ENCODE peak calls at places on chromosomes 3 and 15, in eight cellular contexts. Q, V, Z, S, I, H, F and P are unnamed samples.

GRCh38 chr3:16174389-16174788 is at the start of gene GALNT15:
- DNase-seq in Q (peak), V (peak), Z (peak), S (peak), I (no peak), H (no peak), F (peak), P (no peak)

GRCh38 chr3:187567741-187568140 is 102.5 kb downstream of the SST start:
- DNase-seq in Q (no peak), V (no peak), Z (no peak), S (no peak), I (no peak), H (peak), F (no peak), P (no peak)

GRCh38 chr3:96863129-96863740 is 48.8 kb downstream of the EPHA6 start:
- DNase-seq in Q (no peak), V (peak), Z (peak), S (no peak), I (peak), H (peak), F (peak), P (no peak)

GRCh38 chr15:100078511-100079220 is 263.1 kb downstream of the ADAMTS17 start:
- DNase-seq in Q (no peak), V (no peak), Z (no peak), S (no peak), I (no peak), H (no peak), F (no peak), P (no peak)

GRCh38 chr3:9951962-9952805 is at the start of gene PRRT3:
- DNase-seq in Q (no peak), V (no peak), Z (peak), S (no peak), I (no peak), H (peak), F (no peak), P (peak)

GRCh38 chr3:23811117-23811487 is 5.3 kb downstream of the UBE2E1 start:
- DNase-seq in Q (no peak), V (no peak), Z (peak), S (no peak), I (no peak), H (peak), F (no peak), P (no peak)

GRCh38 chr3:39296197-39297077 is 16.6 kb upstream of the CX3CR1 start:
- DNase-seq in Q (no peak), V (no peak), Z (no peak), S (no peak), I (no peak), H (no peak), F (no peak), P (no peak)

GRCh38 chr15:50854594-50855490 is 53.6 kb upstream of the AP4E1 start:
- DNase-seq in Q (no peak), V (no peak), Z (no peak), S (no peak), I (no peak), H (no peak), F (no peak), P (peak)

GRCh38 chr3:122992628-122993570 is 34.7 kb downstream of the SEMA5B start:
- DNase-seq in Q (no peak), V (no peak), Z (no peak), S (no peak), I (no peak), H (no peak), F (peak), P (no peak)
- H3K4me3 ChIP-seq in Q (no peak), V (no peak), Z (no peak), S (no peak), I (no peak), H (no peak), F (no peak), P (no peak)

GRCh38 chr15:101692799-101693198 is 31.5 kb downstream of the TARS3 start:
- DNase-seq in Q (no peak), V (no peak), Z (no peak), S (no peak), I (no peak), H (no peak), F (no peak), P (no peak)

GRCh38 chr15:101689901-101690300 is 34.4 kb downstream of the TARS3 start:
- DNase-seq in Q (no peak), V (no peak), Z (no peak), S (no peak), I (no peak), H (no peak), F (no peak), P (no peak)

GRCh38 chr15:101697488-101697887 is 26.8 kb downstream of the TARS3 start:
- DNase-seq in Q (no peak), V (no peak), Z (no peak), S (no peak), I (no peak), H (no peak), F (no peak), P (no peak)

GRCh38 chr15:101698314-101698713 is 26.0 kb downstream of the TARS3 start:
- DNase-seq in Q (no peak), V (no peak), Z (no peak), S (no peak), I (no peak), H (no peak), F (no peak), P (no peak)

DNA sequence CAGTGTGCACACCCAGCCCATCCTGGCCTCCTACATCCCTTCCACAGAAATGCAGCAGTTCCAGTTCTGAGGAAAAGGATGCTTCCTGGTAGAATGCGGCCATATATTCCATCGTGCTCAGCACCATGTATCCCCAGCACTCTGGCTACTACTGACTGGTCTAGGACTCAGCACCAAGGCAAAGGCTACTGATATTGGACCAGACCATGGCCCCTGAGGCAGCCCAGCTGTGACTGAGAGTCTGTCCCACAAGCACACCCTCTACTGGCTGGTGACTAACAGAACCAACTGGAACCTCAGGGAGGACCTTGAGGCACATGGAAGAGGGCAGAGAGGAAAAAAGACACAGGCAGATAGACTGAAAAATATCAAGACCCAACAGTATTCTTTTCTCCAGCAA is 30.0 kb downstream of the TARS3 start:
- DNase-seq in Q (no peak), V (no peak), Z (no peak), S (no peak), I (no peak), H (peak), F (no peak), P (no peak)
- TF ChIP-seq CTCF in Q (no peak), V (no peak), Z (no peak), S (no peak), I (no peak), H (peak), F (no peak), P (no peak)

GRCh38 chr3:134095005-134095404 is 65.3 kb upstream of the SLCO2A1 start:
- DNase-seq in Q (no peak), V (no peak), Z (no peak), S (no peak), I (no peak), H (no peak), F (no peak), P (no peak)
- TF ChIP-seq POLR2AphosphoS5 in Q (no peak), V (no peak), Z (no peak), S (no peak), I (no peak), H (no peak), F (no peak), P (no peak)

GRCh38 chr3:118946449-118946848 is 88.2 kb downstream of the IGSF11 start:
- DNase-seq in Q (no peak), V (no peak), Z (no peak), S (no peak), I (no peak), H (no peak), F (no peak), P (no peak)

GRCh38 chr3:118945834-118946233 is 88.8 kb downstream of the IGSF11 start:
- DNase-seq in Q (no peak), V (no peak), Z (no peak), S (no peak), I (no peak), H (no peak), F (no peak), P (no peak)

GRCh38 chr3:118949113-118949760 is 85.4 kb downstream of the IGSF11 start:
- DNase-seq in Q (no peak), V (no peak), Z (no peak), S (no peak), I (no peak), H (no peak), F (no peak), P (no peak)

GRCh38 chr3:118951089-118951488 is 83.6 kb downstream of the IGSF11 start:
- DNase-seq in Q (no peak), V (no peak), Z (no peak), S (no peak), I (no peak), H (no peak), F (no peak), P (no peak)

GRCh38 chr3:118948146-118948545 is 86.5 kb downstream of the IGSF11 start:
- DNase-seq in Q (no peak), V (no peak), Z (no peak), S (no peak), I (no peak), H (no peak), F (no peak), P (no peak)
- H3K4me3 ChIP-seq in Q (no peak), V (no peak), Z (no peak), S (no peak), I (no peak), H (no peak), F (no peak), P (no peak)

DNA sequence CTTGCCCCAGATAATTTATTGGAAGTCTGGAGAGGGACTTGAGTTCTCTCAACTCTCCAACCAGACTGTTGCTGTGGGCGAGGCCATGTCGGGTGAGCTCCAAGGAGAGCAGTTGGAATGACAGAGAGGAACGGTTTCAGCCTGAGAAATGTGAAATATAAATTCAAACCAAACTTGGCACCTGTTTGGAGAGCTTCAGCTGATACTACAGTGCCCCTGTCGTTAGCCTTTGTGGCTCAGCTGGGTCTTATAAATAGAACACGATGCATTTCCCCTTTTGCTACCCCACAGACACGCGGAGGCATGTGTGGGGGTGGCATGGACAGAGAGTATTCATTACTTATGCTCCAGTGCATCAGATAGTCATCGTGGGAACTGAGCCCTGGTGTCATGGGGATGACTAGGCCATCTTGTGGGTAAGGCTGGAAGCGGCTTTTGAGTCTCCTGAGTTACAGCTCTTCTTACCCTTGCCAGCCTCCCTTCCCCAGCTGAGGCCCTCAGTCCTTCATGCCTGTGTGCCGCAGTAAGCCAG is 15.6 kb downstream of the SMAD3 start:
- DNase-seq in Q (no peak), V (peak), Z (no peak), S (no peak), I (no peak), H (no peak), F (peak), P (peak)
- TF ChIP-seq CTCF in Q (no peak), V (no peak), Z (no peak), S (peak), I (peak), H (peak), F (no peak), P (peak)

GRCh38 chr3:56682458-56683121 is 475 bp downstream of the TASOR start:
- DNase-seq in Q (peak), V (peak), Z (peak), S (peak), I (no peak), H (peak), F (peak), P (peak)
- TF ChIP-seq POLR2AphosphoS5 in Q (peak), V (peak), Z (peak), S (peak), I (no peak), H (peak), F (peak), P (no peak)